ENCODE peak calls at places on chromosomes 2 and 18, in five cellular contexts. Q is Peyer's patch, C is HCT116, K is transverse colon, H is ovary. G is an unnamed sample.

GRCh38 chr2:37412201-37412600 is 67.8 kb downstream of the QPCT start:
- DNase-seq in Q (no peak), C (no peak), K (no peak), H (no peak), G (no peak)

GRCh38 chr18:13388586-13389490 is 170.3 kb downstream of the LDLRAD4 start:
- DNase-seq in Q (no peak), C (no peak), K (no peak), H (no peak), G (no peak)

GRCh38 chr2:101105654-101106053 is 45.5 kb downstream of the TBC1D8 start:
- DNase-seq in Q (no peak), C (no peak), K (no peak), H (no peak), G (no peak)

GRCh38 chr2:109128466-109129355 is at the start of gene SH3RF3:
- DNase-seq in Q (peak; percentile 55), C (no peak), K (peak; percentile 25), H (peak; percentile 53), G (no peak)

GRCh38 chr18:76494181-76494540 is 881 bp downstream of the ZNF516 start:
- DNase-seq in Q (no peak), C (no peak), K (peak; percentile 50), H (peak; percentile 68), G (no peak)

GRCh38 chr2:164023896-164024295 is 288.1 kb upstream of the FIGN start:
- DNase-seq in Q (no peak), C (no peak), K (no peak), H (no peak), G (no peak)

GRCh38 chr2:136378712-136379595 is 261.0 kb upstream of the CXCR4 start:
- DNase-seq in Q (peak; percentile 90), C (peak; percentile 39), K (peak; percentile 59), H (no peak), G (peak; percentile 9)

GRCh38 chr2:73931531-73932500 is 5.1 kb downstream of the DGUOK start:
- DNase-seq in Q (no peak), C (no peak), K (no peak), H (no peak), G (peak; percentile 43)

GRCh38 chr2:108593547-108594098 is 59.4 kb downstream of the LIMS1 start:
- DNase-seq in Q (no peak), C (no peak), K (no peak), H (no peak), G (no peak)

GRCh38 chr2:97267411-97268074 is 154.6 kb downstream of the ANKRD36 start:
- DNase-seq in Q (peak; percentile 45), C (no peak), K (peak; percentile 6), H (peak; percentile 5), G (no peak)

GRCh38 chr2:195677884-195678283 is 20.9 kb downstream of the SLC39A10 start:
- DNase-seq in Q (no peak), C (no peak), K (no peak), H (no peak), G (no peak)

GRCh38 chr18:32360682-32361345 is 109.9 kb downstream of the GAREM1 start:
- DNase-seq in Q (no peak), C (no peak), K (no peak), H (no peak), G (no peak)

GRCh38 chr2:106030287-106031268 is 163.5 kb downstream of the UXS1 start:
- DNase-seq in Q (peak; percentile 71), C (no peak), K (peak; percentile 29), H (peak; percentile 49), G (no peak)

GRCh38 chr18:46471809-46472498 is 185.1 kb downstream of the LOXHD1 start:
- DNase-seq in Q (no peak), C (no peak), K (no peak), H (no peak), G (no peak)

GRCh38 chr2:120177011-120177621 is 46.1 kb downstream of the TMEM185B start:
- DNase-seq in Q (peak; percentile 89), C (no peak), K (peak; percentile 69), H (no peak), G (no peak)
- TF ChIP-seq POLR2A in Q (peak; percentile 31), C (no peak), K (peak; percentile 59), H (no peak), G (no peak)

DNA sequence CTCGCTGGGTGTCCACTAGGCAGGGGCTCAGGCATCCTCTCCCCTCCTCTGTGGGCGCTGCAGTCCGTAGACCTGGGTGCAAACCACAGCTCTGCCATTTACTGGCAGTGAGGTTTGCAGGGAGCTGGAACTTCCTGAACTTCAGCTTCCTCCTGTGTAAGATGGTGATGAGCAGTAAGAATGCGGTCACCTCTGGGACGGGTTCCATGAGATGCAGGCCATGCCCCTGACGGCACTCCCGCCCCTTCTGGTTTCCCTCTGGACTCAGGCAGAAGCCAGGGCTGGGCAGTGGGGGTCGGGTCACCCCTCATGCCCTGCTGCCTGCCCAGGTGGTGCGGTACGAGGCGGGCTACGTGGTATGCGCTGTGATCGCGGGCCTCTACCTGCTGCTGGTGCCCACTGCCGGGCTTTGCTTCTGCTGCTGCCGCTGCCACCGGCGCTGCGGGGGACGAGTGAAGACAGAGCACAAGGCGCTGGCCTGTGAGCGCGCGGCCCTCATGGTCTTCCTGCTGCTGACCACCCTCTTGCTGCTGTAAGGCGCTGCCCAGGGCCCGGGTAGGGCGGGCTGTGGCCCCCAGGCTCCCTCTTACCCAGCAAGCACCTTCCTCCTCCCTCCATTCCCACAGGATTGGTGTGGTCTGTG is 1.5 kb downstream of the PROM2 start:
- DNase-seq in Q (peak; percentile 44), C (no peak), K (peak; percentile 47), H (no peak), G (no peak)
- TF ChIP-seq POLR2A in Q (no peak), C (no peak), K (peak; percentile 35), H (no peak), G (no peak)

DNA sequence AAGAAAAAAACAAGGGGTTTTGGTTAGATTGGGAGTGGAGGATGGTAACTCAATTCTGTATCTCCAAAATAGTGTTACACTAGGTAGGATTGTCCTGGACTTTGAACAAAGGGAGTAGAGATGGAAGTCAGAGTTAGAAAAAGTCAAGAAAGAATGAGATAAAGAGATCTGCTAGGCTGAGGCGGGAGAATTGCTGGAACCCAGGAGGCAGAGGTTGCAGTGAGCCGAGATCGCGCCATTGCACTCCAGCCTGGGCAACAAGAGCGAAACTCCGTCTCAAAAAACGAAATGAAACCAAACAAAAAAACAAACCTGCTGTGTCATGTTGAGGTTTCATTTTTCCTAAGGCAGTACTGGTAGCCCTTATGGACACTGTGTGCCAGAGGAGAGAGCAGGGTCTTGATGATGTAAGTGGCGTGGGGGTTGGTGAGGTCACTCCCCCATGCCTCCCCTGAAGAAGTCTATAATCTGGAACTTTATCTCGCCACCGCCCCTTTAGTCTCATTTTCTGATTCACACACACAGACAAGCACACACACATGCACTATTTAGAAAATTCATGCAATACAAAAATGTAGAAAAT is 10.5 kb downstream of the DRC1 start:
- DNase-seq in Q (no peak), C (no peak), K (no peak), H (no peak), G (no peak)
- TF ChIP-seq POLR2A in Q (no peak), C (no peak), K (no peak), H (no peak), G (no peak)

GRCh38 chr2:161136696-161137324 is 23.4 kb upstream of the TANK start:
- DNase-seq in Q (no peak), C (peak; percentile 44), K (no peak), H (no peak), G (no peak)
- TF ChIP-seq POLR2A in Q (peak; percentile 22), C (no peak), K (peak; percentile 54), H (no peak), G (no peak)

GRCh38 chr2:172614932-172615331 is 59.0 kb downstream of the PDK1 start:
- DNase-seq in Q (no peak), C (no peak), K (no peak), H (no peak), G (no peak)

GRCh38 chr2:172615862-172616261 is 60.0 kb downstream of the PDK1 start:
- DNase-seq in Q (no peak), C (no peak), K (no peak), H (no peak), G (no peak)

GRCh38 chr2:172613035-172613434 is 57.1 kb downstream of the PDK1 start:
- DNase-seq in Q (no peak), C (no peak), K (no peak), H (no peak), G (no peak)

GRCh38 chr2:172617115-172617514 is 61.2 kb downstream of the PDK1 start:
- DNase-seq in Q (no peak), C (no peak), K (no peak), H (no peak), G (no peak)

DNA sequence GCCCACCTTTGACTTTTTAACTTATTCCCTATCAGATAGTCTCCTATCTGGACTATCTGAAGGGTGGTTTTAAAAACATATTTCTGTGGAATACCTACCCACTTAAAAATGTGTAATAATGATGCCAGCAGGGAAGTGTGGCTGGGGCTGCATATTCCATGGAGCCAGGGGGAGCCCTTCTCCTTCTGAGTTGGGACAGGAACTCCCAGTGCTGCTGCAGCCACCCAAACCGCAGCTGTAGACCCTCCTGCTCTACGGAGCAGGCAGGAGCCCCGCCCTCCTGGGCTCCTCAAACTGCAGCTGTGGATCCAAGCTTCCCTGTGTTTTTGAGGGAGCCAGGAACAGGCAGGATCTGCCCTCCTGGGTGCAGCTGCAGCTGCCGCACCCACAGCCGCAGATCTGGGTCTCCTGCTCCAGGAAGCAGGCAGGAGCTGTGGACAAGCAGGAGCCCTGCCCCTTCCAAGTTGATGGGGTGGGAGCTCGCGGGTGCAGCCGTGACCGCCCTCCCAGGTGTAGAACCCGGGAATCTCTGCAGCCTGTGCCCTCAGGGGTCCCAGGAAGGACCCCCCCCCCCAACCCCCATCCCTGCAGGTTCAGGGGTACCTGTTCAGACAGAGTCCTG is 57.8 kb downstream of the PDK1 start:
- DNase-seq in Q (no peak), C (no peak), K (peak; percentile 13), H (no peak), G (no peak)
- TF ChIP-seq POLR2A in Q (no peak), C (no peak), K (no peak), H (no peak), G (no peak)